ENCODE peak calls at places on chromosomes 4 and X, in ten cellular contexts. M is fibroblast of mammary gland, S is B cell, J is HFFc6, Z is GM12864, I is thoracic aorta, Y is AG09309, F is fibroblast of lung, B is spleen, E is A549. Q is an unnamed sample.

GRCh38 chrX:121635141-121635540 is 587.7 kb downstream of the GLUD2 start:
- DNase-seq in Y (no peak), M (peak), I (no peak), F (peak), Z (no peak), B (no peak), J (no peak), E (no peak), S (no peak), Q (no peak)

GRCh38 chr4:183532823-183533222 is 28.0 kb downstream of the ING2 start:
- DNase-seq in S (no peak), Y (peak), E (no peak), J (peak), Z (no peak), B (no peak), M (peak), I (no peak), F (peak), Q (no peak)

GRCh38 chr4:118740869-118741268 is 55.7 kb downstream of the METTL14 start:
- DNase-seq in J (peak), B (no peak), S (no peak), M (peak), F (no peak), Y (no peak), I (no peak), E (peak), Z (no peak), Q (no peak)

GRCh38 chr4:138188406-138189084 is 53.6 kb downstream of the SLC7A11 start:
- DNase-seq in F (peak), B (no peak), J (no peak), E (no peak), M (no peak), Z (no peak), Y (no peak), I (no peak), S (no peak), Q (no peak)

GRCh38 chrX:138294951-138295350 is 416.6 kb downstream of the FGF13 start:
- DNase-seq in E (no peak), I (no peak), B (no peak), Y (no peak), M (no peak), J (no peak), Z (no peak), F (no peak), S (no peak), Q (no peak)

GRCh38 chrX:71128915-71129765 is 10.7 kb downstream of the MED12 start:
- DNase-seq in Y (no peak), Z (no peak), B (peak), F (peak), I (peak), S (peak), E (peak), J (peak), M (peak), Q (peak)

GRCh38 chr4:38155589-38156294 is 195.5 kb downstream of the PTTG2 start:
- DNase-seq in J (no peak), Y (no peak), E (no peak), F (no peak), S (no peak), B (no peak), Z (no peak), M (no peak), I (no peak), Q (no peak)

GRCh38 chrX:96435636-96436035 is 249.0 kb upstream of the DIAPH2 start:
- DNase-seq in B (no peak), E (no peak), J (peak), I (no peak), M (peak), Y (no peak), Z (no peak), S (no peak), F (peak), Q (no peak)

GRCh38 chr4:160316036-160316435 is 1213.2 kb downstream of the RAPGEF2 start:
- DNase-seq in E (no peak), S (no peak), J (no peak), Y (no peak), M (no peak), F (no peak), Z (no peak), I (no peak), B (no peak), Q (no peak)

GRCh38 chr4:54877006-54877405 is 219.2 kb downstream of the KIT start:
- DNase-seq in Y (no peak), S (no peak), E (no peak), B (no peak), I (no peak), J (peak), Z (no peak), M (peak), F (peak), Q (no peak)

GRCh38 chrX:47063179-47063578 is 15.1 kb upstream of the RGN start:
- DNase-seq in J (no peak), B (no peak), S (no peak), E (no peak), F (no peak), Y (no peak), Z (no peak), M (no peak), I (no peak), Q (no peak)

GRCh38 chrX:74370482-74370881 is 50.8 kb upstream of the SLC16A2 start:
- DNase-seq in Y (no peak), M (no peak), S (no peak), F (no peak), B (no peak), J (no peak), Z (no peak), E (no peak), I (no peak), Q (no peak)

GRCh38 chrX:133391116-133391515 is 24.2 kb downstream of the GPC4 start:
- DNase-seq in F (no peak), B (no peak), S (no peak), Z (no peak), J (no peak), E (no peak), M (no peak), Y (no peak), I (no peak), Q (no peak)

GRCh38 chr4:118193421-118193820 is 159.1 kb downstream of the NDST3 start:
- DNase-seq in E (no peak), F (no peak), J (no peak), M (no peak), B (no peak), Y (no peak), I (no peak), Z (no peak), S (no peak), Q (no peak)

GRCh38 chrX:121356139-121356849 is 308.9 kb downstream of the GLUD2 start:
- DNase-seq in E (no peak), Z (no peak), J (no peak), Y (no peak), B (no peak), S (no peak), F (no peak), M (no peak), I (no peak), Q (no peak)

GRCh38 chr4:84814100-84814750 is 152.3 kb downstream of the WDFY3 start:
- DNase-seq in F (peak), E (peak), I (peak), B (no peak), Y (peak), M (peak), J (peak), S (no peak), Z (no peak), Q (no peak)

GRCh38 chr4:128177376-128177959 is 110.1 kb downstream of the PGRMC2 start:
- DNase-seq in M (no peak), B (no peak), F (peak), Y (no peak), S (no peak), E (no peak), I (no peak), J (no peak), Z (no peak), Q (no peak)

GRCh38 chrX:150767475-150768131 is 74.4 kb downstream of the MTMR1 start:
- DNase-seq in B (no peak), E (no peak), I (no peak), F (peak), Y (peak), Z (no peak), S (no peak), M (peak), J (peak), Q (no peak)

GRCh38 chrX:51361251-51361650 is 28.6 kb downstream of the NUDT10 start:
- DNase-seq in Y (no peak), M (no peak), F (no peak), Z (no peak), S (no peak), B (no peak), I (no peak), E (no peak), J (no peak), Q (no peak)

GRCh38 chrX:20653070-20653469 is 386.4 kb upstream of the RPS6KA3 start:
- DNase-seq in F (peak), J (no peak), S (no peak), M (peak), E (no peak), Z (no peak), Y (no peak), I (no peak), B (no peak), Q (no peak)

GRCh38 chrX:129932792-129933321 is 26.9 kb downstream of the UTP14A start:
- DNase-seq in I (no peak), M (no peak), J (no peak), F (no peak), Z (no peak), E (peak), B (peak), Y (no peak), S (no peak), Q (peak)

GRCh38 chrX:135170877-135171519 is at the start of gene CT55:
- DNase-seq in S (no peak), Z (no peak), E (no peak), F (no peak), J (no peak), M (no peak), B (no peak), Y (no peak), I (no peak), Q (no peak)

GRCh38 chr4:1402021-1402515 is 4.2 kb downstream of the NKX1-1 start:
- DNase-seq in B (peak), J (no peak), Z (no peak), E (no peak), I (no peak), Y (no peak), M (no peak), F (no peak), S (no peak), Q (no peak)

GRCh38 chrX:63350979-63351616 is at the start of gene SPIN4:
- DNase-seq in I (peak), F (peak), Y (peak), B (peak), S (peak), Z (peak), M (peak), J (peak), E (peak), Q (peak)

GRCh38 chr4:152979731-152980330 is 43.7 kb downstream of the FHDC1 start:
- DNase-seq in I (no peak), F (no peak), B (peak), M (no peak), E (no peak), Z (no peak), S (no peak), Y (no peak), J (no peak), Q (no peak)

GRCh38 chr4:38939150-38939549 is 71.5 kb downstream of the FAM114A1 start:
- DNase-seq in I (no peak), B (no peak), M (no peak), E (no peak), Y (no peak), J (no peak), F (no peak), Z (peak), S (no peak), Q (no peak)

GRCh38 chr4:148056879-148057278 is 325.0 kb downstream of the ARHGAP10 start:
- DNase-seq in M (peak), Z (peak), E (no peak), Y (peak), F (peak), J (peak), I (peak), B (peak), S (peak), Q (no peak)

GRCh38 chr4:69568787-69569186 is 70.7 kb downstream of the UGT2A2 start:
- DNase-seq in E (no peak), Z (no peak), F (peak), S (no peak), J (no peak), M (no peak), I (no peak), B (no peak), Y (no peak), Q (no peak)

GRCh38 chr4:98446499-98447375 is 185.6 kb downstream of the RAP1GDS1 start:
- DNase-seq in Z (peak), Y (no peak), F (peak), E (no peak), B (peak), J (no peak), M (peak), S (peak), I (no peak), Q (no peak)

GRCh38 chrX:38335382-38335781 is 8.1 kb upstream of the RPGR start:
- DNase-seq in Y (no peak), F (no peak), S (no peak), M (no peak), Z (no peak), I (no peak), E (no peak), J (no peak), B (no peak), Q (no peak)

GRCh38 chr4:8192748-8193738 is 6.0 kb upstream of the SH3TC1 start:
- DNase-seq in Z (peak), Y (no peak), F (peak), M (peak), E (peak), S (peak), B (peak), J (no peak), I (no peak), Q (no peak)
- TF ChIP-seq CTCF in Z (peak), Y (peak), F (no peak), M (peak), E (peak), S (peak), B (no peak), J (peak), I (no peak), Q (no peak)

DNA sequence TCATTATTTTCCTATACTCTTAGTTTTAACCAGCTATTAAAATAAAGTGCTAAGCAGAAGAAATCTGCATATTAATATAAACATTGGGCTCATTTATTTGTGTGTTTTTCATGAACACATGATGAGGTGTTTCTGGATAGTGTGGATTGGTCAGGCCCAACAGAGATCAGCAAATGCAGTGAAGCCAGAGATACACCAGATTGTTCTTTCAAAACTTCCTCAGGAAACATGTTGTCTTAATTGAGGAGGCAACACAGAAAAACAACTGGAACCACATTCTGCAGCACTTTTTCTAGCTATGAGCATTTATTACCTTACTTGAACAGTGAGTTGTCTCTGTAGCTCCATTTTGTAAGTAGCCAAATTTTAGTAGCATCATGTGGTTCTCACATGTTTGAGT is 69.9 kb downstream of the PALLD start:
- DNase-seq in J (no peak), Z (no peak), Y (no peak), S (no peak), I (no peak), F (no peak), M (no peak), B (no peak), E (no peak), Q (no peak)
- TF ChIP-seq CTCF in J (no peak), Z (no peak), Y (no peak), S (no peak), I (no peak), F (no peak), M (no peak), B (no peak), E (no peak), Q (no peak)

GRCh38 chr4:176102414-176102813 is 36.8 kb downstream of the WDR17 start:
- DNase-seq in F (no peak), Z (no peak), I (no peak), Y (no peak), J (no peak), E (no peak), S (no peak), B (no peak), M (no peak), Q (no peak)

GRCh38 chr4:176099314-176099713 is 33.7 kb downstream of the WDR17 start:
- DNase-seq in F (no peak), B (no peak), M (no peak), Z (no peak), Y (no peak), E (no peak), I (no peak), S (no peak), J (no peak), Q (no peak)
- TF ChIP-seq CTCF in F (no peak), B (no peak), M (peak), Z (no peak), Y (peak), E (no peak), I (no peak), S (peak), J (peak), Q (peak)

DNA sequence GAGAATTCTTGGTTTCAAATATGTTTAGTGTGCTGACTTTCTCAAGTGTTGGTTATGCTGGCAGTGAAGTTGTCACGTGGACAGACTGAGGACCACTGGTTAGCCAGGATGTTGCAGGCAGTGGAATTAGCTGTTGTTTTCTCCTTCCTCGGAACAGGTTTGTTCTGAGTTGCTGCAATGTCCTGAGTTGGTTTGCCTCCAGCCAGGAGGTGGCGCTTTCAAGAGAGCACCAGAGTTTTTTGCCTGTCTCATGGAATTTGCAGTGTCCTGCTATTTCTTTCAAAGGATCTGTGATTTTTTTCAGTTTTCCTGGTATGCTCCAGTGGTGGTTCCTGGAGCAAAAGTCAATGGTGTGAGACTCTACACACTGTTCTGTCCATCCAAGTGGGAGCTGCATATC is 158.1 kb upstream of the CXorf66 start:
- DNase-seq in M (no peak), E (no peak), Z (no peak), S (no peak), F (peak), Y (no peak), J (no peak), I (no peak), B (no peak), Q (peak)
- TF ChIP-seq CTCF in M (no peak), E (no peak), Z (peak), S (no peak), F (no peak), Y (no peak), J (no peak), I (no peak), B (no peak), Q (peak)

GRCh38 chr4:11426716-11427115 is 2.0 kb downstream of the HS3ST1 start:
- DNase-seq in Z (no peak), Y (no peak), E (no peak), B (no peak), M (no peak), S (no peak), I (no peak), F (peak), J (no peak), Q (no peak)

GRCh38 chr4:11424896-11425295 is 3.8 kb downstream of the HS3ST1 start:
- DNase-seq in S (peak), Z (no peak), I (no peak), F (no peak), J (no peak), B (no peak), M (no peak), Y (no peak), E (no peak), Q (no peak)

GRCh38 chr4:11423465-11423864 is 5.2 kb downstream of the HS3ST1 start:
- DNase-seq in S (peak), F (no peak), Y (no peak), M (no peak), J (no peak), Z (no peak), B (no peak), E (no peak), I (no peak), Q (no peak)

GRCh38 chr4:11426003-11426402 is 2.7 kb downstream of the HS3ST1 start:
- DNase-seq in S (no peak), B (no peak), J (no peak), F (no peak), I (no peak), E (no peak), M (no peak), Y (no peak), Z (no peak), Q (no peak)

GRCh38 chr4:11424000-11424399 is 4.7 kb downstream of the HS3ST1 start:
- DNase-seq in Z (no peak), M (no peak), I (no peak), J (no peak), Y (no peak), E (peak), S (peak), B (no peak), F (peak), Q (peak)
- TF ChIP-seq CTCF in Z (peak), M (peak), I (no peak), J (peak), Y (no peak), E (peak), S (peak), B (no peak), F (peak), Q (peak)

DNA sequence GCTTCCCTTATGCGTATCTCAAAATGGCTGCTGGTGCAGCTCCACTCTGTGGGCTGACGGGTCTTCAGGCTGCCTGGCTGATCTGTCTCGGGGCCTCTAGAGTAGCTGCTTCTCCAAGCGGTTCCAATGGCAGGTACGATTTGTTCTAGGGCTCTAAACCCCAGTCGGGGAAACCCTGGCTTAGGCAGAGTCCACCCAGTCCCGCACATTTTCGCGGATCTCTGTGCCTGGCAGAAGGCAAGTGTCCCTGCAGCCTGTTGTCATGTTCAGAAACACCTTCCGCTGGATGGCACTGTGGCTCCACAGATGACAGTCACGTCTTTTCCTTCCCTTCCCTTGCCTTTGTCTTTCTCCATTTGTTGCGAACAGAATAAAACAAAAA is 54.4 kb downstream of the NBDY start:
- DNase-seq in F (no peak), I (no peak), S (no peak), E (no peak), B (peak), Y (no peak), J (no peak), M (peak), Z (no peak), Q (no peak)
- TF ChIP-seq CTCF in F (no peak), I (no peak), S (no peak), E (no peak), B (peak), Y (peak), J (no peak), M (peak), Z (no peak), Q (no peak)

DNA sequence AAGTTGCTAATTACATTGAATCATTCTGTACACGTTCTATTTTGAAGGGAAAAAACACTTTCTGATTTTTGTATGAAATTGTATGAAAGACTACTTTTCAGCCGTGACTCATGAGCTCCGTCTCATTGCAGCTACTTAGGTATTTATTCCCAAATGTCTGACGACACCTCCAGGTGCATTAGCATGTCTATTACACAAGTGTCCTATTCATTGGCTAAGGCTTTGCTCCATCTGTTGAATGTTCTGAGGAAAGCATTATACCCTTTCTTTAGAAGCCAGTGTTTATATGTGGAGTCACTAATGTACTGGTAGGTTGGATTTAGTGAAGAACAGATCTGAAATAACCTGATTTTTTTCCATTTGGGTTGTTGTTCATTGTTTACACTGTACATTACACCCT is 51.8 kb downstream of the MAP7D3 start:
- DNase-seq in J (no peak), I (no peak), F (peak), Y (no peak), Z (no peak), M (peak), B (no peak), S (no peak), E (no peak), Q (no peak)
- TF ChIP-seq CTCF in J (no peak), I (no peak), F (no peak), Y (no peak), Z (no peak), M (no peak), B (no peak), S (no peak), E (no peak), Q (no peak)

GRCh38 chrX:125680366-125680765 is 360.7 kb downstream of the TEX13C start:
- DNase-seq in M (no peak), E (no peak), F (no peak), I (no peak), S (no peak), B (no peak), J (no peak), Z (no peak), Y (no peak), Q (no peak)
- TF ChIP-seq CTCF in M (no peak), E (no peak), F (no peak), I (no peak), S (no peak), B (no peak), J (no peak), Z (no peak), Y (no peak), Q (no peak)

DNA sequence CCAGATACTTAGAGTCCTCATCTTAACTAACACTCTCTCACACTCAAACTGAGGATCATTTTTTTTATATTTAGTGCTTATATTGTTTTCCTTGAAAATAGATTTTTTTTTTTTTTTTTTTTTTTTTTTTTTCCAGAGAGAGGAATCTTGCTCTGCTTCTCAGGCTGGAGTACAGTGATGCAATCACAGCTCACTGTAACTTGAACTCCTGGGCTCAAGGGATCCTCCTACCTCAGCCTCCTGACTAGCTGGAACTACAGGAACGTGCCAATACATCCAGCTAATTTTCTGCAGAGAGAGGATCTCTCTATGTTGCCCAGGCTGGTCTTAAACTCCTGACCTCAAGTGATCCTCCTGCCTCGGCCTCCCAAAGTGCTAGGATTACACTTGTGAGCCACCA is 650.3 kb upstream of the ATOH1 start:
- DNase-seq in B (no peak), E (no peak), I (no peak), F (no peak), J (no peak), S (no peak), Z (no peak), Y (no peak), M (no peak), Q (no peak)
- TF ChIP-seq CTCF in B (no peak), E (no peak), I (no peak), F (no peak), J (no peak), S (no peak), Z (no peak), Y (no peak), M (no peak), Q (no peak)